ENCODE peak calls at places on chromosomes 12 and 14, in five cellular contexts. N is CD4-positive, CD25-positive, alpha-beta regulatory T cell; I is SK-N-SH; L is fibroblast of lung; M is upper lobe of right lung. K is an unnamed sample. For H3K4me1, the result is how much of the 10 kb centered on the place peaks cover.

GRCh38 chr14:71358209-71358931 is 451.1 kb downstream of the PCNX1 start:
- DNase-seq in N (no peak), I (no peak), L (peak), M (no peak), K (no peak)

GRCh38 chr12:103858953-103859601 is 18.0 kb upstream of the NT5DC3 start:
- DNase-seq in N (no peak), I (no peak), L (peak), M (no peak), K (peak)

GRCh38 chr12:95072900-95073697 is at the start of gene NR2C1:
- DNase-seq in N (peak), I (peak), L (peak), M (peak), K (peak)

GRCh38 chr12:44874981-44875416 is 1.1 kb downstream of the NELL2 start:
- DNase-seq in N (no peak), I (peak), L (no peak), M (no peak), K (peak)

GRCh38 chr12:2959194-2959507 is at the start of gene TEAD4:
- DNase-seq in N (no peak), I (peak), L (peak), M (peak), K (peak)

GRCh38 chr14:97172644-97173043 is 375.5 kb downstream of the VRK1 start:
- DNase-seq in N (no peak), I (no peak), L (no peak), M (no peak), K (no peak)

GRCh38 chr12:79162948-79163347 is 298.4 kb downstream of the SYT1 start:
- DNase-seq in N (no peak), I (no peak), L (no peak), M (no peak), K (no peak)

GRCh38 chr14:32702571-32702970 is 236.1 kb upstream of the NPAS3 start:
- DNase-seq in N (peak), I (no peak), L (peak), M (no peak), K (peak)

GRCh38 chr14:77303417-77304156 is 17.1 kb downstream of the POMT2 start:
- DNase-seq in N (no peak), I (no peak), L (peak), M (no peak), K (no peak)

GRCh38 chr12:48189331-48190125 is 6.1 kb downstream of the CCDC184 start:
- DNase-seq in N (peak), I (peak), L (peak), M (no peak), K (peak)

GRCh38 chr12:58069268-58069967 is 128.1 kb downstream of the ATP23 start:
- DNase-seq in N (no peak), I (no peak), L (peak), M (no peak), K (no peak)

GRCh38 chr12:126093911-126094310 is 1028.7 kb downstream of the AACS start:
- DNase-seq in N (no peak), I (peak), L (peak), M (no peak), K (peak)

GRCh38 chr12:102824218-102824835 is 92.7 kb downstream of the PAH start:
- DNase-seq in N (no peak), I (peak), L (peak), M (peak), K (peak)

GRCh38 chr12:9392842-9393241 is 184.6 kb upstream of the PZP start:
- DNase-seq in N (no peak), I (no peak), L (no peak), M (no peak), K (no peak)

GRCh38 chr14:50061664-50062437 is 54.5 kb downstream of the VCPKMT start:
- DNase-seq in N (peak), I (peak), L (peak), M (peak), K (peak)

GRCh38 chr14:53896773-53897172 is 59.9 kb downstream of the BMP4 start:
- DNase-seq in N (no peak), I (no peak), L (no peak), M (no peak), K (no peak)

GRCh38 chr12:25151476-25151875 is 43.5 kb downstream of the DNAI7 start:
- DNase-seq in N (no peak), I (peak), L (peak), M (no peak), K (peak)

GRCh38 chr12:92778525-92778924 is 75.7 kb downstream of the PLEKHG7 start:
- DNase-seq in N (no peak), I (no peak), L (no peak), M (no peak), K (no peak)

GRCh38 chr12:124416516-124417395 is 121.9 kb downstream of the RFLNA start:
- DNase-seq in N (no peak), I (no peak), L (no peak), M (no peak), K (no peak)

GRCh38 chr12:103326190-103326589 is 169.6 kb downstream of the C12orf42 start:
- DNase-seq in N (no peak), I (peak), L (no peak), M (no peak), K (peak)

GRCh38 chr12:75868501-75868900 is 163.1 kb downstream of the PHLDA1 start:
- DNase-seq in N (no peak), I (no peak), L (peak), M (no peak), K (no peak)

GRCh38 chr14:58341152-58341748 is 42.9 kb downstream of the ARID4A start:
- DNase-seq in N (no peak), I (no peak), L (no peak), M (no peak), K (no peak)

GRCh38 chr14:58171090-58171489 is 19.1 kb upstream of the ARMH4 start:
- DNase-seq in N (no peak), I (peak), L (peak), M (peak), K (peak)

GRCh38 chr12:6925543-6926279 is 2.0 kb upstream of the ATN1 start:
- DNase-seq in N (no peak), I (peak), L (peak), M (peak), K (peak)

GRCh38 chr12:96986883-96987523 is 79.9 kb downstream of the NEDD1 start:
- DNase-seq in N (no peak), I (peak), L (peak), M (no peak), K (peak)

GRCh38 chr14:72457641-72458040 is 436.3 kb downstream of the DPF3 start:
- DNase-seq in N (no peak), I (no peak), L (peak), M (no peak), K (no peak)

GRCh38 chr12:57850924-57851323 is 4.4 kb upstream of the CTDSP2 start:
- DNase-seq in N (no peak), I (peak), L (no peak), M (no peak), K (peak)

GRCh38 chr14:56630707-56631106 is 51.1 kb downstream of the TMEM260 start:
- DNase-seq in N (no peak), I (no peak), L (peak), M (no peak), K (no peak)

GRCh38 chr12:50174971-50175715 is 8.0 kb upstream of the CERS5 start:
- DNase-seq in N (peak), I (peak), L (peak), M (no peak), K (no peak)

GRCh38 chr14:68787235-68787727 is 5.6 kb downstream of the ZFP36L1 start:
- DNase-seq in N (peak), I (no peak), L (peak), M (no peak), K (peak)

GRCh38 chr14:68534301-68534700 is 258.6 kb downstream of the ZFP36L1 start:
- DNase-seq in N (no peak), I (no peak), L (peak), M (no peak), K (no peak)

GRCh38 chr14:63962896-63963295 is 110.1 kb downstream of the SYNE2 start:
- DNase-seq in N (no peak), I (no peak), L (no peak), M (no peak), K (no peak)

GRCh38 chr12:28497889-28498411 is 307.7 kb downstream of the CCDC91 start:
- DNase-seq in N (no peak), I (no peak), L (peak), M (no peak), K (no peak)

GRCh38 chr14:92759300-92759678 is 10.9 kb upstream of the LGMN start:
- DNase-seq in N (no peak), I (no peak), L (peak), M (no peak), K (peak)

GRCh38 chr14:68084256-68084655 is 264.7 kb downstream of the RAD51B start:
- DNase-seq in N (no peak), I (no peak), L (peak), M (no peak), K (no peak)

GRCh38 chr12:109723311-109723791 is 9.7 kb downstream of the FAM222A start:
- DNase-seq in N (no peak), I (peak), L (no peak), M (no peak), K (no peak)

GRCh38 chr12:65324551-65324950 is 46.1 kb downstream of the MSRB3 start:
- DNase-seq in N (no peak), I (no peak), L (no peak), M (no peak), K (no peak)

GRCh38 chr14:30330452-30330851 is 228.5 kb upstream of the G2E3 start:
- DNase-seq in N (no peak), I (peak), L (no peak), M (no peak), K (no peak)

GRCh38 chr14:47227051-47227600 is 448.3 kb downstream of the MDGA2 start:
- DNase-seq in N (no peak), I (no peak), L (peak), M (no peak), K (no peak)

GRCh38 chr14:21066882-21067502 is 3.1 kb upstream of the ARHGEF40 start:
- DNase-seq in N (peak), I (no peak), L (no peak), M (no peak), K (no peak)

DNA sequence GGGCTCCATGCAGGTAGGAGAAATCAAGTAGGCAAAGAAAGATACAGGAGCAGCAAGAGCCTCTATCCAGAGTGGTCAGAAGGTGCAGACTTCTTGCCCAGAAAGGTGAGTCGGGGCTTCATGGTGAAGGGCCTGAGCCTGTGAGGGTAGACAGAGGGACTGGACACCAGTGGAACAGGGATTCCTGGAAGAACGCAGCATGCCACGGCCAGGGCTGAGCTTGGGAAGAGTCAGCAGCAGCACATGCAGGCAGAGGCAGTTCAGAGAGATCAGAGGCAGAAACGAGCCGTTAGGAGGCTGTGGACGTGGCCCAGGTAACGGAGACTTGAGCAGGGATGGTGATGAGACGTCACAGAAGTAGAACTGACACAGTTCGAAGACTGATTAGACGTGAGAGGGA is 202.6 kb upstream of the DIO3 start:
- DNase-seq in N (no peak), I (no peak), L (no peak), M (no peak), K (no peak)
- H3K4me1 ChIP-seq in N (under half), I (under half), L (under half), M (under half), K (under half)

GRCh38 chr14:78714722-78715121 is 544.5 kb downstream of the NRXN3 start:
- DNase-seq in N (no peak), I (no peak), L (no peak), M (no peak), K (no peak)
- H3K4me1 ChIP-seq in N (under half), I (under half), L (under half), M (under half), K (under half)

GRCh38 chr12:123091756-123092155 is 59.1 kb downstream of the PITPNM2 start:
- DNase-seq in N (no peak), I (no peak), L (no peak), M (no peak), K (no peak)
- H3K4me1 ChIP-seq in N (under half), I (under half), L (under half), M (under half), K (under half)

GRCh38 chr14:60632257-60632656 is 17.0 kb downstream of the SIX1 start:
- DNase-seq in N (no peak), I (no peak), L (no peak), M (no peak), K (no peak)
- H3K4me1 ChIP-seq in N (under half), I (under half), L (under half), M (under half), K (under half)

GRCh38 chr14:99733221-99733550 is 49.1 kb downstream of the CYP46A1 start:
- DNase-seq in N (no peak), I (no peak), L (no peak), M (no peak), K (peak)
- H3K4me1 ChIP-seq in N (under half), I (under half), L (under half), M (under half), K (under half)

GRCh38 chr14:102785598-102785963 is 8.3 kb downstream of the TRAF3 start:
- DNase-seq in N (no peak), I (no peak), L (no peak), M (no peak), K (peak)
- H3K4me1 ChIP-seq in N (half or more), I (under half), L (under half), M (under half), K (under half)

GRCh38 chr14:102798926-102799325 is 21.7 kb downstream of the TRAF3 start:
- DNase-seq in N (no peak), I (no peak), L (no peak), M (no peak), K (no peak)

GRCh38 chr14:102789349-102789748 is 12.1 kb downstream of the TRAF3 start:
- DNase-seq in N (peak), I (no peak), L (no peak), M (no peak), K (no peak)

GRCh38 chr14:102795060-102795925 is 18.0 kb downstream of the TRAF3 start:
- DNase-seq in N (peak), I (no peak), L (peak), M (no peak), K (no peak)

GRCh38 chr14:102796661-102797190 is 19.5 kb downstream of the TRAF3 start:
- DNase-seq in N (no peak), I (no peak), L (no peak), M (no peak), K (no peak)

DNA sequence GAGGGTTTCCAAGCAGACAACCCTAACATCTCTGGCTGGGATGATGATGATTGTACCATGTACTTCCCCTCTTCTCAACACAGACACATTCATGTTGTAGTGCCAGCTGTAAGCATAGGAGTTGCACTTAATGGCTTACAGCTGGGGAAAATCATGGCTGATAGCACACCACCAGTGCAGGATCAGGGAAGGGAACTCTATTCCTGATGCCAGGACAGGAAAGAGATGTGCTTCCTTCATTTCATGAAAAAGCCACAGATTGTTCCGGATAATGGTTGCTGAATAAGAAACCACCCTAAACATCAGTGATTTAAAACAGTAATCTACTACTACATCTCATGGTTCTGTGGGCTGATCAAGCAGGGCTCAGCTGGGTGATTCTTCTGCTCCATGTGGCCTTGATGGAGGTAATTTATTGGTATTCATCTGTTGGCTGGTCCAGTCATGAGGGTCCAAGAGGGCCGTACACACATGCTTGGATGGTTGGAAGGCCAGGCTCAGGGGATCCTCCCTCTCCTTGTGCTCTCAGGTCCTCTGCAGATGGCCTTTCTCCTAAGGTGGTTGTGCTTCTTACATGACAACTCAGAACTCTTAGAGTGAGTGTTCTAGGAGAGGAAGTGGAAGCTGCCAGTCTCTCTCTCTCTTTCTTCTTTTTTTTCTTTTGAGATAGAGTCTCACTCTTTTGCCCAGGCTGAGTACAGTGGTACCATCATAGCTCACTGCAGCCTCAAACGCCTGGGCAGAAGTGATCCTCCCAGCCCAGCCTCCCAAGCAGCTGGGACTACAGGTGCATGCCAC is 16.5 kb downstream of the TRAF3 start:
- DNase-seq in N (no peak), I (no peak), L (no peak), M (no peak), K (no peak)
- H3K4me1 ChIP-seq in N (under half), I (under half), L (under half), M (under half), K (under half)

GRCh38 chr14:100070310-100070709 is 5.1 kb downstream of the EVL start:
- DNase-seq in N (peak), I (no peak), L (no peak), M (no peak), K (no peak)
- H3K4me1 ChIP-seq in N (half or more), I (under half), L (under half), M (under half), K (under half)